ENCODE peak calls at places on chromosome 18, in five cellular contexts. Q, X, C, L and F are unnamed samples.

GRCh38 chr18:13310286-13310685 is 91.7 kb downstream of the LDLRAD4 start:
- DNase-seq in Q (no peak), X (no peak), C (no peak), L (no peak), F (no peak)

GRCh38 chr18:48319796-48320638 is 89.2 kb downstream of the ZBTB7C start:
- DNase-seq in Q (peak; percentile 37), X (no peak), C (peak; percentile 42), L (peak; percentile 35), F (no peak)

GRCh38 chr18:75868031-75868430 is 440.5 kb upstream of the SMIM21 start:
- DNase-seq in Q (peak; percentile 51), X (no peak), C (no peak), L (no peak), F (no peak)

GRCh38 chr18:47418746-47419145 is 167.3 kb upstream of the SKOR2 start:
- DNase-seq in Q (peak; percentile 48), X (no peak), C (no peak), L (no peak), F (no peak)

GRCh38 chr18:32772580-32773186 is at the start of gene KLHL14:
- DNase-seq in Q (peak; percentile 18), X (no peak), C (no peak), L (no peak), F (no peak)

GRCh38 chr18:23627325-23627724 is 35.4 kb downstream of the ANKRD29 start:
- DNase-seq in Q (no peak), X (no peak), C (no peak), L (peak; percentile 91), F (no peak)

GRCh38 chr18:58813821-58814220 is 50.9 kb upstream of the ZNF532 start:
- DNase-seq in Q (no peak), X (no peak), C (no peak), L (no peak), F (no peak)

GRCh38 chr18:25169701-25170100 is 182.3 kb downstream of the ZNF521 start:
- DNase-seq in Q (no peak), X (no peak), C (no peak), L (peak; percentile 53), F (no peak)

GRCh38 chr18:23306842-23307241 is 146.2 kb upstream of the RIOK3 start:
- DNase-seq in Q (no peak), X (no peak), C (no peak), L (no peak), F (no peak)

GRCh38 chr18:70382032-70382431 is 93.2 kb downstream of the SOCS6 start:
- DNase-seq in Q (no peak), X (no peak), C (no peak), L (no peak), F (no peak)

GRCh38 chr18:13756671-13757070 is 30.2 kb downstream of the RNMT start:
- DNase-seq in Q (no peak), X (no peak), C (no peak), L (no peak), F (no peak)

GRCh38 chr18:23059541-23060465 is 75.5 kb upstream of the CABLES1 start:
- DNase-seq in Q (peak; percentile 26), X (no peak), C (no peak), L (peak; percentile 26), F (no peak)

GRCh38 chr18:70366174-70366573 is 77.3 kb downstream of the SOCS6 start:
- DNase-seq in Q (peak; percentile 98), X (peak; percentile 31), C (no peak), L (no peak), F (peak; percentile 41)

GRCh38 chr18:49243391-49243790 is 217.1 kb downstream of the DYM start:
- DNase-seq in Q (peak; percentile 37), X (no peak), C (peak; percentile 73), L (no peak), F (no peak)

GRCh38 chr18:23563377-23564043 is 22.8 kb downstream of the NPC1 start:
- DNase-seq in Q (no peak), X (no peak), C (no peak), L (peak; percentile 73), F (no peak)

GRCh38 chr18:32542221-32542798 is 71.6 kb upstream of the GAREM1 start:
- DNase-seq in Q (peak; percentile 51), X (no peak), C (peak; percentile 0), L (peak; percentile 5), F (no peak)

GRCh38 chr18:76209597-76209996 is 285.4 kb downstream of the ZNF516 start:
- DNase-seq in Q (no peak), X (no peak), C (no peak), L (peak; percentile 67), F (no peak)

GRCh38 chr18:44093253-44093652 is 587.4 kb upstream of the SETBP1 start:
- DNase-seq in Q (no peak), X (no peak), C (no peak), L (no peak), F (no peak)

GRCh38 chr18:60446821-60447220 is 74.2 kb upstream of the MC4R start:
- DNase-seq in Q (peak; percentile 1), X (no peak), C (no peak), L (no peak), F (no peak)

GRCh38 chr18:25503567-25504081 is 151.7 kb upstream of the ZNF521 start:
- DNase-seq in Q (peak; percentile 68), X (peak; percentile 9), C (no peak), L (peak; percentile 87), F (peak; percentile 41)

GRCh38 chr18:63986885-63987284 is 17.0 kb downstream of the SERPINB8 start:
- DNase-seq in Q (no peak), X (no peak), C (no peak), L (no peak), F (no peak)

GRCh38 chr18:59814872-59815271 is 84.9 kb upstream of the PMAIP1 start:
- DNase-seq in Q (no peak), X (no peak), C (peak; percentile 22), L (peak; percentile 96), F (no peak)

GRCh38 chr18:76456018-76456750 is 38.9 kb downstream of the ZNF516 start:
- DNase-seq in Q (no peak), X (no peak), C (no peak), L (no peak), F (no peak)

GRCh38 chr18:44564922-44565321 is 115.8 kb upstream of the SETBP1 start:
- DNase-seq in Q (peak; percentile 75), X (no peak), C (peak; percentile 83), L (peak; percentile 8), F (no peak)

GRCh38 chr18:55012041-55012440 is 52.8 kb upstream of the CCDC68 start:
- DNase-seq in Q (no peak), X (no peak), C (peak; percentile 48), L (no peak), F (no peak)

GRCh38 chr18:68935686-68936085 is 137.8 kb downstream of the CCDC102B start:
- DNase-seq in Q (no peak), X (no peak), C (no peak), L (no peak), F (no peak)

GRCh38 chr18:24014062-24014985 is at the start of gene TTC39C:
- DNase-seq in Q (peak; percentile 61), X (no peak), C (peak; percentile 49), L (peak; percentile 71), F (peak; percentile 50)

GRCh38 chr18:49813071-49813320 is 337 bp downstream of the ACAA2 start:
- DNase-seq in Q (peak; percentile 70), X (no peak), C (peak; percentile 7), L (peak; percentile 28), F (no peak)

GRCh38 chr18:23716516-23716915 is 27.3 kb downstream of the LAMA3 start:
- DNase-seq in Q (peak; percentile 88), X (peak; percentile 44), C (peak; percentile 62), L (peak; percentile 88), F (no peak)

GRCh38 chr18:67104700-67105284 is 411.7 kb downstream of the DSEL start:
- DNase-seq in Q (peak; percentile 89), X (peak; percentile 25), C (peak; percentile 34), L (peak; percentile 66), F (peak; percentile 49)

GRCh38 chr18:28183418-28184078 is 6.6 kb upstream of the CDH2 start:
- DNase-seq in Q (peak; percentile 50), X (no peak), C (peak; percentile 10), L (peak; percentile 46), F (no peak)

GRCh38 chr18:57004366-57005121 is 142.3 kb upstream of the BOD1L2 start:
- DNase-seq in Q (no peak), X (no peak), C (no peak), L (peak; percentile 76), F (no peak)

GRCh38 chr18:35745814-35746213 is 164.3 kb downstream of the GALNT1 start:
- DNase-seq in Q (no peak), X (no peak), C (no peak), L (no peak), F (no peak)

GRCh38 chr18:44789704-44790103 is 109.0 kb downstream of the SETBP1 start:
- DNase-seq in Q (no peak), X (no peak), C (peak; percentile 65), L (no peak), F (no peak)

DNA sequence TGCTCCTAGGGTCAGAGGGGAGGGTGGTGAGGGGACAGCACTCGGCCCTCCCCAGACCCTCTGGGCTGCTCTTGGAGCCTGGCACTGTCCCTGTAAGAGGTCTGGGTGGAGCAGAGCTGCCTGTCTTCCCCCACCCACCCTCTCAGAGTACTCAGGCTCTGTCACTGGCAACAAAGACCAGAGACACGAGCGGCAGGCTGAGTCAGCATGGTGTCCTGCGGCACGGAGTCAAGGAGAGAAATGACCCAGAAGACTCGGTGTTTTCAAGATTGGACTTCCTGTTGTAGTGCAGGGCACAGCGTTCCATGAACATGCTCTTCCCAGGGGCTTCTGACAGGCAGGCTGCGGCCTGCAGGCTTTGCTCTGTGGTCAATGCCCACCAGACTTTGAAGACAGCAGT is 19.9 kb downstream of the SIGLEC15 start:
- DNase-seq in Q (no peak), X (no peak), C (no peak), L (no peak), F (no peak)
- H3K4ac ChIP-seq in Q (no peak overlapping the region), X (no peak overlapping the region), C (no peak overlapping the region), L (no peak overlapping the region), F (no peak overlapping the region)

DNA sequence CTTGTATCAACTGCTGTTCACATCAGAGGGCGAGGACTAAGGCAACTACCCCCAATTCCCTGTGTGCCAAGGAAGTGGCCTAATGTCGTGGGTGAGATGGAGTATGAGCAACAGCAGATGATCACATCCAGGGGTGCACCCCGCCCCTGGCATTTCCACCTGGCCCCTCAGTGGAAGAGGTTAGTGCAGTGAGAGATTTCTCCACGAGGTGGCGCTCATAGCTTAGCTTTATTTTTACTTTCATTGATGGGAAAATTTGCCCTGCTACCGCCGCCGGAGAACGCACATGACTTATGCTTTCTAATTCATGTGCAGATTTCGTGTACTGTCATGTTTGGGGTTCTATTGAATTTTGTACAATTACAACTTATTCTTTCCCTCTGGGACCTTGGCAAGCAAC is 470.6 kb upstream of the MEX3C start:
- DNase-seq in Q (peak; percentile 66), X (no peak), C (peak; percentile 27), L (peak; percentile 4), F (peak; percentile 63)
- H3K4me3 ChIP-seq in Q (no peak overlapping the region), X (no peak overlapping the region), C (no peak overlapping the region), L (no peak overlapping the region), F (no peak overlapping the region)

GRCh38 chr18:37393945-37394609 is 171.5 kb downstream of the CELF4 start:
- DNase-seq in Q (peak; percentile 92), X (peak; percentile 39), C (peak; percentile 40), L (peak; percentile 76), F (peak; percentile 89)
- H3K4ac ChIP-seq in Q (no peak overlapping the region), X (no peak overlapping the region), C (no peak overlapping the region), L (peak overlapping the region; percentile 95), F (no peak overlapping the region)

GRCh38 chr18:9184998-9185613 is 48.5 kb downstream of the ANKRD12 start:
- DNase-seq in Q (no peak), X (no peak), C (no peak), L (no peak), F (no peak)
- H3K4me3 ChIP-seq in Q (no peak overlapping the region), X (no peak overlapping the region), C (no peak overlapping the region), L (no peak overlapping the region), F (no peak overlapping the region)